ENCODE peak calls at places on chromosome 14, in four cellular contexts. One of them, this sample, is unnamed. For H3K4me1, the result is how much of the 10 kb centered on the place peaks cover.

GRCh38 chr14:92922155-92922735 is 705 bp upstream of the CHGA start:
- DNase-seq in CD8-positive, alpha-beta memory T cell: no peak
- DNase-seq in ovary: no peak
- DNase-seq in tibial artery: no peak
- DNase-seq in this sample: no peak

GRCh38 chr14:105078294-105078693 is 13.1 kb upstream of the GPR132 start:
- DNase-seq in CD8-positive, alpha-beta memory T cell: no peak
- DNase-seq in ovary: no peak
- DNase-seq in tibial artery: no peak
- DNase-seq in this sample: no peak

GRCh38 chr14:103064978-103065377 is 7.6 kb upstream of the CDC42BPB start:
- DNase-seq in CD8-positive, alpha-beta memory T cell: no peak
- DNase-seq in ovary: no peak
- DNase-seq in tibial artery: no peak
- DNase-seq in this sample: no peak

GRCh38 chr14:96905065-96905464 is 107.9 kb downstream of the VRK1 start:
- DNase-seq in CD8-positive, alpha-beta memory T cell: no peak
- DNase-seq in ovary: no peak
- DNase-seq in tibial artery: no peak
- DNase-seq in this sample: no peak

GRCh38 chr14:103070971-103071542 is 13.0 kb upstream of the LBHD2 start:
- DNase-seq in CD8-positive, alpha-beta memory T cell: no peak
- DNase-seq in ovary: no peak
- DNase-seq in tibial artery: no peak
- DNase-seq in this sample: no peak

GRCh38 chr14:54776361-54777001 is 126.1 kb downstream of the GCH1 start:
- DNase-seq in CD8-positive, alpha-beta memory T cell: peak
- DNase-seq in ovary: no peak
- DNase-seq in tibial artery: peak
- DNase-seq in this sample: no peak

GRCh38 chr14:100537701-100538565 is 49.3 kb downstream of the BEGAIN start:
- DNase-seq in CD8-positive, alpha-beta memory T cell: no peak
- DNase-seq in ovary: peak
- DNase-seq in tibial artery: peak
- DNase-seq in this sample: no peak

GRCh38 chr14:61466249-61466904 is 145.0 kb downstream of the PRKCH start:
- DNase-seq in CD8-positive, alpha-beta memory T cell: no peak
- DNase-seq in ovary: peak
- DNase-seq in tibial artery: peak
- DNase-seq in this sample: peak

GRCh38 chr14:105026033-105026785 is 5.3 kb upstream of the CDCA4 start:
- DNase-seq in CD8-positive, alpha-beta memory T cell: no peak
- DNase-seq in ovary: no peak
- DNase-seq in tibial artery: no peak
- DNase-seq in this sample: no peak

DNA sequence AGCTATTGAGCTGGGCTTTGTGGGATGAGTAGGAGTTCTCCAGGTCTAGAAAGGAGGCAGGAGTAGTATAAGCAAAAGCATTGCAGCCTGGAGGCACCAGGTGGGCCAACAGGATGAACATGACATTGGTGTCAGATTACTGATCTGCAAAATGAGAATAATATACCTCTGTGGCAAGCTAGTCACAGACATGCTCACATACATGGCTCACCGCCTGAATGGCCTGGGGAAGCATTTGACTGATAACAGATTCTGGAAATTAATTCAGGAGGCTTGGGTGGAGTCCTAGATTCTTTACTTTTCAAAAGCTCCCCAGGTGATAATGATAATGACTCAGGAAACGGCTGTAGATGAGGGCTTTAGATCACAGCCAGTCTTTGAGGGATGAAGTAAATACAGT is 709 bp downstream of the TCL1B start:
- DNase-seq in CD8-positive, alpha-beta memory T cell: no peak
- DNase-seq in ovary: no peak
- DNase-seq in tibial artery: no peak
- DNase-seq in this sample: no peak
- H3K27ac ChIP-seq in CD8-positive, alpha-beta memory T cell: no peak
- H3K27ac ChIP-seq in ovary: no peak
- H3K27ac ChIP-seq in tibial artery: no peak
- H3K27ac ChIP-seq in this sample: no peak

GRCh38 chr14:69712637-69713088 is 54.3 kb upstream of the SRSF5 start:
- DNase-seq in CD8-positive, alpha-beta memory T cell: no peak
- DNase-seq in ovary: no peak
- DNase-seq in tibial artery: no peak
- DNase-seq in this sample: peak
- H3K4me1 ChIP-seq in CD8-positive, alpha-beta memory T cell: under half
- H3K4me1 ChIP-seq in ovary: under half
- H3K4me1 ChIP-seq in tibial artery: under half
- H3K4me1 ChIP-seq in this sample: under half

GRCh38 chr14:106107703-106108102 is 581.3 kb downstream of the TMEM121 start:
- DNase-seq in CD8-positive, alpha-beta memory T cell: no peak
- DNase-seq in ovary: no peak
- DNase-seq in tibial artery: no peak
- DNase-seq in this sample: no peak
- H3K27ac ChIP-seq in CD8-positive, alpha-beta memory T cell: no peak
- H3K27ac ChIP-seq in ovary: no peak
- H3K27ac ChIP-seq in tibial artery: no peak
- H3K27ac ChIP-seq in this sample: no peak

GRCh38 chr14:99535908-99536778 is 54.9 kb downstream of the CCNK start:
- DNase-seq in CD8-positive, alpha-beta memory T cell: no peak
- DNase-seq in ovary: no peak
- DNase-seq in tibial artery: no peak
- DNase-seq in this sample: no peak

GRCh38 chr14:99535448-99535847 is 54.2 kb downstream of the CCNK start:
- DNase-seq in CD8-positive, alpha-beta memory T cell: no peak
- DNase-seq in ovary: no peak
- DNase-seq in tibial artery: no peak
- DNase-seq in this sample: no peak

GRCh38 chr14:99532310-99532709 is 51.1 kb downstream of the CCNK start:
- DNase-seq in CD8-positive, alpha-beta memory T cell: no peak
- DNase-seq in ovary: no peak
- DNase-seq in tibial artery: no peak
- DNase-seq in this sample: no peak

GRCh38 chr14:99534863-99535262 is 53.7 kb downstream of the CCNK start:
- DNase-seq in CD8-positive, alpha-beta memory T cell: no peak
- DNase-seq in ovary: no peak
- DNase-seq in tibial artery: no peak
- DNase-seq in this sample: no peak

GRCh38 chr14:99534333-99534732 is 53.1 kb downstream of the CCNK start:
- DNase-seq in CD8-positive, alpha-beta memory T cell: no peak
- DNase-seq in ovary: no peak
- DNase-seq in tibial artery: no peak
- DNase-seq in this sample: no peak
- H3K4me1 ChIP-seq in CD8-positive, alpha-beta memory T cell: under half
- H3K4me1 ChIP-seq in ovary: under half
- H3K4me1 ChIP-seq in tibial artery: under half
- H3K4me1 ChIP-seq in this sample: under half